ENCODE peak calls at places on chromosomes 1 and 21, in four cellular contexts. W, T, X and N are unnamed samples. For H3K4me1, the result is how much of the 10 kb centered on the place peaks cover.

GRCh38 chr1:179121159-179121938 is 39.5 kb downstream of the TOR3A start:
- DNase-seq in X (peak), T (peak), W (peak), N (peak)

GRCh38 chr1:22741118-22741517 is 30.5 kb downstream of the EPHB2 start:
- DNase-seq in X (no peak), W (no peak), T (no peak), N (no peak)

GRCh38 chr1:32142446-32143301 is 34.8 kb downstream of the KPNA6 start:
- DNase-seq in W (no peak), T (peak), X (peak), N (no peak)

GRCh38 chr1:97243973-97244560 is 522.5 kb downstream of the PTBP2 start:
- DNase-seq in W (no peak), X (no peak), T (peak), N (no peak)

GRCh38 chr1:93324486-93325464 is 20.9 kb upstream of the DR1 start:
- DNase-seq in X (no peak), T (no peak), W (no peak), N (no peak)

GRCh38 chr1:220926146-220926545 is 46.9 kb downstream of the HLX start:
- DNase-seq in X (no peak), T (no peak), W (no peak), N (no peak)

GRCh38 chr1:19309123-19309813 is 2.7 kb downstream of the AKR7A2 start:
- DNase-seq in X (no peak), W (no peak), T (no peak), N (no peak)

GRCh38 chr1:97758589-97759057 is 162.2 kb downstream of the DPYD start:
- DNase-seq in T (no peak), W (no peak), X (no peak), N (no peak)

GRCh38 chr1:234488054-234488953 is 9.3 kb upstream of the TARBP1 start:
- DNase-seq in T (no peak), X (no peak), W (no peak), N (no peak)

GRCh38 chr1:26582836-26583460 is 53.4 kb downstream of the RPS6KA1 start:
- DNase-seq in T (no peak), X (peak), W (no peak), N (no peak)

GRCh38 chr1:19635646-19636045 is 8.5 kb upstream of the NBL1 start:
- DNase-seq in W (no peak), X (no peak), T (no peak), N (no peak)

GRCh38 chr1:10387611-10388386 is 11.1 kb upstream of the PGD start:
- DNase-seq in W (no peak), T (peak), X (peak), N (no peak)

GRCh38 chr21:38993561-38993960 is 187.8 kb downstream of the ETS2 start:
- DNase-seq in W (no peak), T (peak), X (peak), N (no peak)

GRCh38 chr1:245180496-245180895 is 25.7 kb downstream of the KIF26B start:
- DNase-seq in X (no peak), T (no peak), W (no peak), N (no peak)

GRCh38 chr1:221759436-221759835 is 17.5 kb upstream of the DUSP10 start:
- DNase-seq in X (no peak), T (no peak), W (no peak), N (no peak)

GRCh38 chr1:112699425-112700144 is 7.3 kb downstream of the RHOC start:
- DNase-seq in W (no peak), T (no peak), X (no peak), N (no peak)
- H3K4me1 ChIP-seq in W (under half), T (half or more), X (half or more), N (under half)

GRCh38 chr1:59736744-59737143 is 78.0 kb upstream of the HOOK1 start:
- DNase-seq in T (no peak), X (no peak), W (no peak), N (no peak)

GRCh38 chr1:59732219-59732955 is 82.4 kb upstream of the HOOK1 start:
- DNase-seq in W (no peak), X (no peak), T (no peak), N (no peak)

GRCh38 chr1:59733443-59734141 is 81.2 kb upstream of the HOOK1 start:
- DNase-seq in X (no peak), T (no peak), W (no peak), N (no peak)

GRCh38 chr1:59730302-59730701 is 84.4 kb upstream of the HOOK1 start:
- DNase-seq in T (peak), W (no peak), X (no peak), N (no peak)

GRCh38 chr1:59730759-59731478 is 83.8 kb upstream of the HOOK1 start:
- DNase-seq in T (peak), X (peak), W (no peak), N (no peak)
- H3K4me3 ChIP-seq in T (no peak), X (no peak), W (no peak), N (no peak)

DNA sequence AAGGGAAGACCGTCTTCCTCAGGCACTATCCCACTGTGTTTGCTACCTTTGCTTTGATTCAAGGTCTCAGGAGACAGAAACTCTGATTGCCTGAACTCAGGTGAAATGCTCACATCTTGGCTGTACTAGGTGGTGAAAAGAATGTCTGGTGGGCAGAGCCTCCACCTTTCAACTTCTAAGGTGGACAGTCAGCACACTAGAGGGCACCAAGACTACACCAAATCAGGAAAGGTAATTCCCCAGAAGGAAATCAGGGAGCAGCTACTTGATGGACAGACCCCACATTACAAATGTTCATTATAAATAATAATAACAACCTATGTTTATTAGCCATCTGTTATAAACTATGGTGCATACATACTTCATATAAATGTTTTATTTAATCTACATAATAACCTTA is 220.9 kb downstream of the ATG4C start:
- DNase-seq in W (no peak), X (peak), T (no peak), N (no peak)
- TF ChIP-seq CTCF in W (no peak), X (no peak), T (peak), N (no peak)

GRCh38 chr1:159879977-159880376 is 17.5 kb upstream of the VSIG8 start:
- DNase-seq in W (no peak), X (no peak), T (no peak), N (no peak)
- H3K4me1 ChIP-seq in W (under half), X (under half), T (under half), N (under half)

GRCh38 chr1:160413716-160414115 is 13.4 kb downstream of the VANGL2 start:
- DNase-seq in X (no peak), W (no peak), T (no peak), N (no peak)

GRCh38 chr1:160414836-160415235 is 14.5 kb downstream of the VANGL2 start:
- DNase-seq in X (no peak), T (no peak), W (no peak), N (no peak)

GRCh38 chr1:160415696-160416298 is 15.4 kb downstream of the VANGL2 start:
- DNase-seq in T (no peak), X (no peak), W (no peak), N (no peak)

GRCh38 chr1:160418483-160418882 is 18.1 kb downstream of the VANGL2 start:
- DNase-seq in W (no peak), X (no peak), T (no peak), N (no peak)

DNA sequence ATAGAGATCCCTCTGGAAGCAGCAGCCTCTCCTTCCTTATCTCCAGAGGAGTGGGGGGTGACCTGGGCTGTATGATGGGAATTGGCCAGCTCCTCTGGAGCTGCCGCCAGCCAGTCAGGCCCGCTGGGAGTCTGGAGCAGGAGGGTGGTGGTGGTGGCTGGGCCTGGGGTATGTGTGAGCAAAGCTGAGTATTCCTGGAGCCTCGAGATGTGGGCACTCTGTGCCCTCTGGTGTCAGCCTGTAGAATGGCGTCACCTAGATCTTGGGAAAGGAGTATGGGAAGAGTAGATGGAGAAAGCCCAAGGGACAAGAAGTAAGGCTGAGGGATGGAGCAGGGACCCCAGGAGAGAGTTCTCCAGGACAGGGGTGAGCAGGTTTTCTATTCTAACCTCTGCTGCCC is 16.0 kb downstream of the VANGL2 start:
- DNase-seq in T (peak), X (no peak), W (no peak), N (peak)
- H3K4me3 ChIP-seq in T (no peak), X (no peak), W (no peak), N (no peak)

GRCh38 chr1:83978056-83978455 is 20.9 kb downstream of the TTLL7 start:
- DNase-seq in W (no peak), T (no peak), X (no peak), N (peak)
- TF ChIP-seq CTCF in W (no peak), T (no peak), X (no peak), N (no peak)